ENCODE peak calls at places on chromosomes 4 and X, in four cellular contexts. W is breast epithelium, B is prostate gland, M is HCT116. T is an unnamed sample.
A peak's percentile ranks its signal among the peaks of the same experiment; 100 is the strongest.

GRCh38 chr4:94304365-94304971 is 38.2 kb downstream of the HPGDS start:
- DNase-seq in W (no peak), B (peak; percentile 12), M (peak; percentile 27), T (no peak)

GRCh38 chr4:107991945-107992625 is 2.4 kb downstream of the HADH start:
- DNase-seq in W (no peak), B (no peak), M (no peak), T (no peak)

GRCh38 chr4:174324246-174324645 is 40.5 kb downstream of the CEP44 start:
- DNase-seq in W (no peak), B (no peak), M (no peak), T (no peak)

GRCh38 chr4:152307669-152308068 is 228.2 kb downstream of the FBXW7 start:
- DNase-seq in W (no peak), B (no peak), M (no peak), T (no peak)

GRCh38 chr4:159319027-159319426 is 216.1 kb downstream of the RAPGEF2 start:
- DNase-seq in W (no peak), B (no peak), M (no peak), T (no peak)

GRCh38 chr4:36758779-36759178 is 477.4 kb downstream of the DTHD1 start:
- DNase-seq in W (no peak), B (no peak), M (no peak), T (no peak)

GRCh38 chrX:33142331-33142730 is 69.0 kb downstream of the DMD start:
- DNase-seq in W (no peak), B (no peak), M (no peak), T (no peak)

GRCh38 chrX:103823591-103823990 is 8.5 kb downstream of the RAB9B start:
- DNase-seq in W (no peak), B (no peak), M (no peak), T (no peak)

GRCh38 chr4:149164282-149164681 is 651.4 kb downstream of the IQCM start:
- DNase-seq in W (no peak), B (no peak), M (no peak), T (no peak)

GRCh38 chrX:154019061-154019621 is 561 bp downstream of the IRAK1 start:
- DNase-seq in W (no peak), B (no peak), M (no peak), T (no peak)

GRCh38 chr4:6633091-6633906 is 7.2 kb upstream of the MRFAP1 start:
- DNase-seq in W (no peak), B (peak; percentile 50), M (no peak), T (peak; percentile 50)

GRCh38 chr4:54525602-54526001 is 132.2 kb upstream of the KIT start:
- DNase-seq in W (peak; percentile 73), B (no peak), M (no peak), T (no peak)

GRCh38 chr4:6225469-6225868 is 25.1 kb upstream of the JAKMIP1 start:
- DNase-seq in W (no peak), B (no peak), M (no peak), T (no peak)

GRCh38 chr4:140247237-140247636 is 93.3 kb upstream of the MAML3 start:
- DNase-seq in W (no peak), B (no peak), M (no peak), T (no peak)

GRCh38 chrX:8607326-8607725 is 124.6 kb downstream of the ANOS1 start:
- DNase-seq in W (no peak), B (no peak), M (no peak), T (no peak)

GRCh38 chr4:24975505-24975904 is 55.2 kb downstream of the LGI2 start:
- DNase-seq in W (no peak), B (no peak), M (no peak), T (no peak)

GRCh38 chr4:176534566-176534965 is 214.8 kb downstream of the SPCS3 start:
- DNase-seq in W (no peak), B (no peak), M (no peak), T (no peak)

GRCh38 chr4:84985952-84986351 is 19.5 kb upstream of the WDFY3 start:
- DNase-seq in W (no peak), B (no peak), M (peak; percentile 48), T (no peak)

GRCh38 chr4:133130171-133130570 is 18.9 kb upstream of the PCDH10 start:
- DNase-seq in W (no peak), B (no peak), M (no peak), T (no peak)

GRCh38 chrX:80021611-80022010 is 7.1 kb downstream of the TBX22 start:
- DNase-seq in W (no peak), B (no peak), M (no peak), T (no peak)

GRCh38 chr4:155960522-155960921 is 6.9 kb upstream of the CTSO start:
- DNase-seq in W (no peak), B (no peak), M (no peak), T (no peak)

GRCh38 chr4:4395849-4396627 is 9.1 kb downstream of the NSG1 start:
- DNase-seq in W (no peak), B (no peak), M (no peak), T (no peak)

GRCh38 chr4:182913621-182914020 is 3.6 kb downstream of the DCTD start:
- DNase-seq in W (no peak), B (no peak), M (no peak), T (no peak)

GRCh38 chr4:122045533-122045932 is 93.7 kb upstream of the TRPC3 start:
- DNase-seq in W (no peak), B (no peak), M (peak; percentile 62), T (no peak)

GRCh38 chrX:12548341-12548740 is 242.9 kb upstream of the PRPS2 start:
- DNase-seq in W (no peak), B (no peak), M (no peak), T (no peak)

GRCh38 chr4:56505269-56506109 is at the start of gene ARL9:
- DNase-seq in W (no peak), B (peak; percentile 27), M (no peak), T (peak; percentile 91)

GRCh38 chrX:80810365-80810978 is 795 bp upstream of the BRWD3 start:
- DNase-seq in W (no peak), B (no peak), M (no peak), T (no peak)

GRCh38 chr4:126182801-126183200 is 868.0 kb downstream of the FAT4 start:
- DNase-seq in W (no peak), B (no peak), M (no peak), T (no peak)

GRCh38 chr4:78032446-78032845 is 24.7 kb upstream of the FRAS1 start:
- DNase-seq in W (no peak), B (no peak), M (no peak), T (no peak)

GRCh38 chr4:82890602-82890912 is 396 bp downstream of the SEC31A start:
- DNase-seq in W (no peak), B (no peak), M (no peak), T (no peak)

GRCh38 chr4:125728568-125728967 is 413.8 kb downstream of the FAT4 start:
- DNase-seq in W (no peak), B (no peak), M (no peak), T (no peak)

GRCh38 chr4:83237591-83237990 is 47.0 kb downstream of the COQ2 start:
- DNase-seq in W (no peak), B (no peak), M (no peak), T (no peak)

GRCh38 chr4:118918388-118918787 is 29.7 kb downstream of the SYNPO2 start:
- DNase-seq in W (no peak), B (no peak), M (no peak), T (no peak)

GRCh38 chrX:9676311-9676710 is 89.3 kb downstream of the GPR143 start:
- DNase-seq in W (no peak), B (no peak), M (no peak), T (no peak)

GRCh38 chr4:158807696-158808095 is 38.9 kb downstream of the FNIP2 start:
- DNase-seq in W (no peak), B (no peak), M (no peak), T (no peak)

GRCh38 chr4:72566573-72566972 is 2.4 kb downstream of the ADAMTS3 start:
- DNase-seq in W (no peak), B (no peak), M (no peak), T (no peak)

GRCh38 chr4:72569719-72570235 is 756 bp upstream of the ADAMTS3 start:
- DNase-seq in W (no peak), B (peak; percentile 9), M (no peak), T (no peak)

GRCh38 chr4:72567036-72567435 is 2.0 kb downstream of the ADAMTS3 start:
- DNase-seq in W (no peak), B (no peak), M (no peak), T (no peak)

GRCh38 chr4:72568959-72569718 is at the start of gene ADAMTS3:
- DNase-seq in W (peak; percentile 41), B (peak; percentile 59), M (no peak), T (peak; percentile 80)

DNA sequence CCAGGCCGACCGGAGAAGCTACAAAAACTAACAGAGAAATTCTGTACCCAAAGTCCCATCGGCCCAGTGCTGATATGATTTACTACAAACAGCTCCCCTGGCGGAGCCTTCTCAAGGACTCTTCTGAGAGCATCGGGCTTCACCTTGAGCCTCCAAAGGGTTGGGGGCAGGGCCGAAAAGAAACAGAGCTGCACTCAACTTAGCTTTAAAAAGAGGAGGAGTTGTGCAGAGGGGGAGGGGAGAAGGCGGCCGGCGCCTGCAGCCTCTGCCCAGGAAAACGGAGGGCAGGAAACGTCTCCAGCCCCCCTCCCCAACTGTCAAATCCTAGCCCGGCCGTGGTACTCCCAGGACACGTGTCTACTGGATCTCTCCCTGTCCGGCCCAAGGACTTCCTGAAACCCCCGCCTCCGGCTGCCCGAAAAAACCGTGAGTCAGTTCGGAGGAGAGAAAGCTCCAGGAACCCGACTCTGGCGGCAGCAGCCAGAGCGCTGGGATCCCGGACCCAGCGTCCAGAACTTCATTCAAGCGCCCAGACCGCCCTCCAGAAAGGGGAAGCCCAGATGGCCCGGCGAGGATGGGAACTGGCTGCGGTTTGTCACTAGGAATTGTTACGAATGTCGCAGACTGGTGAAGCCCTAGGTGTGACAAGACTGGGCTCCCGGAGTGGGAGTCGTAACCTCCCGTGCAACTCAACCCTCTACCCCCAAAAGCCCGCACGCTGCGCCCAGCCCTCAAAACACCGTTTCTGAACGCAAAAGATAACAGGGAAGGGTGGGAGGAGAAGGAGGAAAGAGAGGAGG is 1.0 kb downstream of the ADAMTS3 start:
- DNase-seq in W (peak; percentile 67), B (peak; percentile 69), M (no peak), T (peak; percentile 84)
- TF ChIP-seq CTCF in W (no peak), B (no peak), M (no peak), T (no peak)

GRCh38 chr4:2462992-2463762 is 5.7 kb upstream of the RNF4 start:
- DNase-seq in W (no peak), B (no peak), M (no peak), T (peak; percentile 59)
- TF ChIP-seq POLR2AphosphoS5 in W (no peak), B (no peak), M (no peak), T (no peak)

DNA sequence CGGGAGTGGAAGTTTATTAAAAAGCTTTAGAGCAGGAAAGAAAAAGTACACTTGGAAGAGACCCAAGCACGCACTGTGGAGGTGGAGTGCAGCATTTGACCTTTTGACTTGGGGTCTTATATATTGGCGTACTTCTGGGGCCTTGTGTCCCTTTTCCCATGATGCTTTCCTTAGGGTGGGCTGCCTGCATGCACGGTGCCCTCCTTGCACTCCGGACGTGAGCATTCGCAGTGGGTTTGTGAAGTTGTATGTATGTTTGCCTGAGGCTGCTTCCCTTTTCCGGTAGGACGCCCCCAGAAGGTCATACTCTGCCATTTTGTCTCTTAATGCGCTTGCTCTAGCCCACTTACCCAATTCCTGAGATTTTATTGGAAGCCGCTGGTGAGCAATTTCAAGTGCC is 39.6 kb downstream of the TRMT44 start:
- DNase-seq in W (no peak), B (no peak), M (no peak), T (peak; percentile 29)
- TF ChIP-seq CTCF in W (no peak), B (no peak), M (no peak), T (no peak)

DNA sequence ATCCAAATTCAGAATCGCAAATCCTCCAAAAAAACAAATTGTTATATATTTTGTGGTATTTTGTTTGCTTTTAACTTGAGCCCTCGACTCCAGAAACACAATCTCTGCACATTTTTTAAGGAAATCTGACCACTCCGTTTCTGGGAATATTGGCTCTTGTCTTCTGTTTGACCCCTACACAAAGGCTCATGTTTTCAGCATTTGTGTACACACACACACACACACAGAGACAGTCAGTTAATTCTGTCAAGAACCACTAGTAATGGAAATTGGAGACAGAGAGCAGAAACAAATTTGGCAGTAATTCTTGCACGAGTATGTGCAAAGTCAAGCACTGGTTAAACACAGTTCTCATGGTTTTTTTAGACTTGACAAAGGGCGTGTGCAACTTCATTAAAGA is 115.4 kb downstream of the AFAP1 start:
- DNase-seq in W (no peak), B (no peak), M (no peak), T (no peak)
- TF ChIP-seq POLR2AphosphoS5 in W (no peak), B (no peak), M (no peak), T (no peak)